ENCODE peak calls at places on chromosomes 1 and 21, in nine cellular contexts. K, E, Z, N, M, C, G, D and O are unnamed samples.

GRCh38 chr21:44294391-44295162 is 5.3 kb upstream of the PFKL start:
- DNase-seq in K (peak), E (peak), Z (no peak), N (no peak), M (no peak), C (no peak), G (no peak), D (no peak), O (no peak)

GRCh38 chr1:43427524-43427923 is 26.2 kb downstream of the HYI start:
- DNase-seq in K (no peak), E (no peak), Z (no peak), N (no peak), M (no peak), C (no peak), G (no peak), D (no peak), O (no peak)

GRCh38 chr1:63670164-63670563 is 77.0 kb downstream of the PGM1 start:
- DNase-seq in K (no peak), E (no peak), Z (no peak), N (no peak), M (no peak), C (no peak), G (no peak), D (no peak), O (no peak)

GRCh38 chr1:114092118-114092517 is 61.6 kb downstream of the SYT6 start:
- DNase-seq in K (no peak), E (no peak), Z (no peak), N (no peak), M (no peak), C (no peak), G (no peak), D (no peak), O (no peak)

GRCh38 chr1:223763881-223764280 is 51.5 kb downstream of the CAPN2 start:
- DNase-seq in K (no peak), E (no peak), Z (no peak), N (no peak), M (no peak), C (no peak), G (no peak), D (no peak), O (no peak)

GRCh38 chr1:155472491-155472890 is 90.1 kb downstream of the ASH1L start:
- DNase-seq in K (no peak), E (no peak), Z (no peak), N (no peak), M (no peak), C (no peak), G (no peak), D (no peak), O (no peak)

GRCh38 chr1:172887162-172887561 is 163.6 kb downstream of the TNFSF18 start:
- DNase-seq in K (no peak), E (no peak), Z (no peak), N (no peak), M (no peak), C (no peak), G (no peak), D (no peak), O (no peak)

GRCh38 chr1:214558002-214558770 is 6.8 kb upstream of the PTPN14 start:
- DNase-seq in K (peak), E (peak), Z (no peak), N (no peak), M (no peak), C (no peak), G (no peak), D (no peak), O (no peak)

GRCh38 chr1:55272994-55273393 is 57.8 kb upstream of the USP24 start:
- DNase-seq in K (no peak), E (no peak), Z (no peak), N (no peak), M (no peak), C (no peak), G (no peak), D (no peak), O (no peak)

GRCh38 chr1:70317087-70317486 is 37.4 kb downstream of the ANKRD13C start:
- DNase-seq in K (no peak), E (no peak), Z (no peak), N (no peak), M (no peak), C (no peak), G (no peak), D (no peak), O (no peak)

GRCh38 chr1:176517484-176517883 is 54.5 kb downstream of the PAPPA2 start:
- DNase-seq in K (peak), E (peak), Z (no peak), N (no peak), M (no peak), C (no peak), G (no peak), D (no peak), O (no peak)

GRCh38 chr1:10790155-10790707 is 6.2 kb downstream of the CASZ1 start:
- DNase-seq in K (no peak), E (no peak), Z (no peak), N (no peak), M (no peak), C (no peak), G (no peak), D (no peak), O (no peak)

GRCh38 chr1:58545591-58546519 is 671 bp downstream of the OMA1 start:
- DNase-seq in K (peak), E (peak), Z (peak), N (peak), M (peak), C (peak), G (peak), D (peak), O (peak)

GRCh38 chr1:7454052-7454815 is 316.9 kb upstream of the VAMP3 start:
- DNase-seq in K (peak), E (peak), Z (no peak), N (no peak), M (no peak), C (no peak), G (peak), D (no peak), O (no peak)

GRCh38 chr1:172673761-172674160 is 14.9 kb downstream of the FASLG start:
- DNase-seq in K (no peak), E (no peak), Z (no peak), N (no peak), M (no peak), C (no peak), G (no peak), D (no peak), O (no peak)

GRCh38 chr1:30748098-30748698 is 9.4 kb downstream of the LAPTM5 start:
- DNase-seq in K (peak), E (no peak), Z (no peak), N (no peak), M (no peak), C (no peak), G (peak), D (no peak), O (peak)